ENCODE peak calls at places on chromosomes 3 and 15, in seven cellular contexts. N, Z, J, I, C, T and O are unnamed samples.
A peak's percentile ranks its signal among the peaks of the same experiment; 100 is the strongest.

GRCh38 chr15:84967380-84967779 is 14.3 kb upstream of the PDE8A start:
- DNase-seq in Z (no peak), J (no peak), N (no peak), C (no peak), I (no peak), T (no peak), O (peak; percentile 77)

GRCh38 chr15:62914461-62915079 is 128.0 kb upstream of the TPM1 start:
- DNase-seq in T (no peak), C (no peak), I (no peak), J (no peak), N (no peak), Z (no peak), O (no peak)

GRCh38 chr3:63914312-63914711 is 2.1 kb upstream of the SCAANT1 start:
- DNase-seq in J (no peak), I (no peak), C (no peak), T (no peak), N (no peak), Z (no peak), O (no peak)

GRCh38 chr15:97875513-97876285 is 84.8 kb upstream of the ARRDC4 start:
- DNase-seq in J (peak; percentile 79), C (no peak), I (no peak), Z (no peak), T (no peak), N (no peak), O (no peak)

GRCh38 chr15:90306560-90306959 is 41.1 kb downstream of the NGRN start:
- DNase-seq in Z (no peak), C (no peak), J (no peak), T (peak; percentile 9), N (peak; percentile 47), I (no peak), O (no peak)

GRCh38 chr3:194090716-194091115 is 45.2 kb upstream of the HES1 start:
- DNase-seq in I (no peak), Z (no peak), C (no peak), T (no peak), N (no peak), J (no peak), O (no peak)

GRCh38 chr15:41961014-41961518 is 11.3 kb downstream of the EHD4 start:
- DNase-seq in C (no peak), N (no peak), I (no peak), Z (no peak), J (peak; percentile 25), T (no peak), O (no peak)

GRCh38 chr3:194690501-194691372 is 5.1 kb downstream of the FAM43A start:
- DNase-seq in J (peak; percentile 67), N (no peak), T (no peak), Z (no peak), C (no peak), I (no peak), O (peak; percentile 43)

GRCh38 chr15:90560229-90560771 is 30.6 kb downstream of the CRTC3 start:
- DNase-seq in N (no peak), C (no peak), Z (no peak), J (no peak), I (no peak), T (no peak), O (no peak)

GRCh38 chr3:171066216-171066615 is 39.7 kb upstream of the SLC2A2 start:
- DNase-seq in I (no peak), N (no peak), T (no peak), Z (no peak), J (no peak), C (no peak), O (no peak)

GRCh38 chr3:175266993-175267960 is 408.1 kb downstream of the NAALADL2 start:
- DNase-seq in N (no peak), T (no peak), Z (no peak), J (no peak), C (no peak), I (no peak), O (no peak)